ENCODE peak calls at places on chromosomes 1 and 21, in ten cellular contexts. F, R, L, D, Z, Y, V, K, I and P are unnamed samples.
A peak's percentile ranks its signal among the peaks of the same experiment; 100 is the strongest.

GRCh38 chr1:30908886-30909777 is 574 bp upstream of the SDC3 start:
- DNase-seq in F (no peak), R (peak; percentile 29), L (no peak), D (no peak), Z (no peak), Y (no peak), V (no peak), K (no peak), I (no peak), P (no peak)

GRCh38 chr1:147627435-147628110 is 42.8 kb downstream of the ACP6 start:
- DNase-seq in F (no peak), R (no peak), L (peak; percentile 68), D (peak; percentile 38), Z (peak; percentile 60), Y (no peak), V (peak; percentile 61), K (peak; percentile 51), I (peak; percentile 36), P (peak; percentile 50)

GRCh38 chr1:156289857-156290256 is 5.6 kb downstream of the GLMP start:
- DNase-seq in F (no peak), R (no peak), L (no peak), D (no peak), Z (no peak), Y (no peak), V (no peak), K (no peak), I (no peak), P (no peak)

GRCh38 chr1:220219136-220219442 is 53.2 kb downstream of the RAB3GAP2 start:
- DNase-seq in F (no peak), R (no peak), L (no peak), D (no peak), Z (no peak), Y (no peak), V (no peak), K (no peak), I (peak; percentile 43), P (no peak)

GRCh38 chr1:168304865-168305264 is 24.2 kb downstream of the TBX19 start:
- DNase-seq in F (no peak), R (no peak), L (no peak), D (no peak), Z (no peak), Y (no peak), V (no peak), K (no peak), I (no peak), P (no peak)

GRCh38 chr1:96387785-96388184 is 333.8 kb upstream of the PTBP2 start:
- DNase-seq in F (no peak), R (no peak), L (no peak), D (no peak), Z (no peak), Y (no peak), V (no peak), K (no peak), I (no peak), P (no peak)

GRCh38 chr1:212609701-212610574 is 1.4 kb downstream of the ATF3 start:
- DNase-seq in F (no peak), R (no peak), L (no peak), D (no peak), Z (no peak), Y (no peak), V (no peak), K (no peak), I (no peak), P (no peak)

GRCh38 chr1:204415351-204415750 is 3.7 kb upstream of the PPP1R15B start:
- DNase-seq in F (no peak), R (no peak), L (no peak), D (no peak), Z (no peak), Y (no peak), V (no peak), K (no peak), I (no peak), P (no peak)

GRCh38 chr1:21896652-21897532 is 40.2 kb downstream of the HSPG2 start:
- DNase-seq in F (no peak), R (no peak), L (no peak), D (no peak), Z (peak; percentile 67), Y (no peak), V (no peak), K (peak; percentile 74), I (peak; percentile 27), P (no peak)

GRCh38 chr1:9362488-9362887 is 69.8 kb downstream of the SPSB1 start:
- DNase-seq in F (no peak), R (no peak), L (no peak), D (no peak), Z (no peak), Y (no peak), V (no peak), K (no peak), I (no peak), P (no peak)

GRCh38 chr1:114482585-114482984 is 28.4 kb downstream of the TRIM33 start:
- DNase-seq in F (no peak), R (no peak), L (peak; percentile 39), D (no peak), Z (no peak), Y (no peak), V (no peak), K (no peak), I (no peak), P (no peak)

GRCh38 chr21:33587792-33588484 is 546 bp downstream of the DONSON start:
- DNase-seq in F (no peak), R (no peak), L (peak; percentile 53), D (no peak), Z (peak; percentile 31), Y (no peak), V (no peak), K (peak; percentile 41), I (peak; percentile 26), P (peak; percentile 41)

GRCh38 chr21:33380483-33380998 is 22.7 kb upstream of the IFNGR2 start:
- DNase-seq in F (peak; percentile 56), R (no peak), L (peak; percentile 89), D (peak; percentile 66), Z (no peak), Y (peak; percentile 46), V (peak; percentile 93), K (peak; percentile 96), I (peak; percentile 95), P (peak; percentile 65)

GRCh38 chr1:15733726-15734226 is 2.3 kb upstream of the SLC25A34 start:
- DNase-seq in F (no peak), R (no peak), L (no peak), D (no peak), Z (no peak), Y (no peak), V (no peak), K (no peak), I (no peak), P (no peak)

GRCh38 chr1:6045110-6045502 is 582 bp upstream of the KCNAB2 start:
- DNase-seq in F (no peak), R (no peak), L (no peak), D (no peak), Z (no peak), Y (no peak), V (no peak), K (no peak), I (no peak), P (no peak)

GRCh38 chr21:27134513-27134912 is 167.6 kb upstream of the ADAMTS5 start:
- DNase-seq in F (no peak), R (no peak), L (no peak), D (no peak), Z (no peak), Y (no peak), V (no peak), K (no peak), I (peak; percentile 12), P (peak; percentile 6)

GRCh38 chr1:68470388-68470970 is 20.7 kb upstream of the RPE65 start:
- DNase-seq in F (no peak), R (no peak), L (no peak), D (no peak), Z (no peak), Y (no peak), V (no peak), K (peak; percentile 3), I (peak; percentile 27), P (no peak)

GRCh38 chr1:218361298-218362065 is 16.3 kb downstream of the TGFB2 start:
- DNase-seq in F (no peak), R (no peak), L (no peak), D (no peak), Z (peak; percentile 15), Y (no peak), V (no peak), K (no peak), I (peak; percentile 71), P (no peak)

GRCh38 chr1:237671262-237671661 is 219.5 kb downstream of the ZP4 start:
- DNase-seq in F (no peak), R (no peak), L (no peak), D (no peak), Z (no peak), Y (no peak), V (no peak), K (no peak), I (no peak), P (no peak)

GRCh38 chr1:51989582-51990477 is 670 bp downstream of the RAB3B start:
- DNase-seq in F (no peak), R (no peak), L (no peak), D (no peak), Z (peak; percentile 7), Y (no peak), V (no peak), K (no peak), I (no peak), P (no peak)

GRCh38 chr1:13838236-13838635 is 138.2 kb downstream of the PRDM2 start:
- DNase-seq in F (no peak), R (no peak), L (no peak), D (no peak), Z (no peak), Y (no peak), V (no peak), K (no peak), I (no peak), P (no peak)

GRCh38 chr1:200062143-200062542 is 34.6 kb downstream of the NR5A2 start:
- DNase-seq in F (no peak), R (no peak), L (no peak), D (no peak), Z (no peak), Y (no peak), V (no peak), K (no peak), I (no peak), P (no peak)

GRCh38 chr1:206693592-206693991 is 8.9 kb downstream of the MAPKAPK2 start:
- DNase-seq in F (no peak), R (no peak), L (no peak), D (no peak), Z (no peak), Y (no peak), V (no peak), K (no peak), I (peak; percentile 47), P (no peak)

GRCh38 chr1:91135799-91136198 is 114.0 kb upstream of the ZNF644 start:
- DNase-seq in F (no peak), R (no peak), L (no peak), D (no peak), Z (no peak), Y (no peak), V (no peak), K (no peak), I (no peak), P (no peak)

GRCh38 chr1:84782311-84782771 is 92.1 kb upstream of the SSX2IP start:
- DNase-seq in F (peak; percentile 64), R (peak; percentile 53), L (peak; percentile 83), D (peak; percentile 80), Z (peak; percentile 78), Y (no peak), V (peak; percentile 92), K (peak; percentile 67), I (peak; percentile 29), P (peak; percentile 60)

GRCh38 chr1:185338719-185339622 is 21.9 kb upstream of the IVNS1ABP start:
- DNase-seq in F (no peak), R (no peak), L (peak; percentile 90), D (peak; percentile 17), Z (no peak), Y (no peak), V (peak; percentile 27), K (peak; percentile 60), I (peak; percentile 63), P (peak; percentile 86)

GRCh38 chr1:171457412-171457811 is 27.9 kb upstream of the PRRC2C start:
- DNase-seq in F (no peak), R (no peak), L (no peak), D (no peak), Z (no peak), Y (no peak), V (no peak), K (no peak), I (peak; percentile 72), P (no peak)

GRCh38 chr1:206116191-206116872 is 856 bp downstream of the AVPR1B start:
- DNase-seq in F (no peak), R (no peak), L (no peak), D (no peak), Z (no peak), Y (no peak), V (no peak), K (no peak), I (no peak), P (no peak)